ENCODE peak calls at places on chromosomes 1 and 21, in six cellular contexts. U is gastrocnemius medialis, W is body of pancreas, D is IMR-90, A is endodermal cell, T is right cardiac atrium. H is an unnamed sample.
A peak's percentile ranks its signal among the peaks of the same experiment; 100 is the strongest.

GRCh38 chr1:54559111-54559548 is 11.1 kb downstream of the ACOT11 start:
- DNase-seq in U (no peak), W (no peak), D (no peak), A (no peak), T (no peak), H (no peak)

GRCh38 chr1:67148516-67149178 is 13.9 kb upstream of the C1orf141 start:
- DNase-seq in U (no peak), W (no peak), D (no peak), A (no peak), T (no peak), H (no peak)

GRCh38 chr1:7520496-7520895 is 250.6 kb upstream of the VAMP3 start:
- DNase-seq in U (no peak), W (no peak), D (no peak), A (no peak), T (no peak), H (no peak)

GRCh38 chr21:26471116-26471505 is 102.0 kb downstream of the CYYR1 start:
- DNase-seq in U (no peak), W (no peak), D (no peak), A (no peak), T (no peak), H (no peak)

GRCh38 chr1:35452086-35452485 is 105.1 kb downstream of the KIAA0319L start:
- DNase-seq in U (no peak), W (peak; percentile 49), D (peak; percentile 72), A (no peak), T (peak; percentile 57), H (no peak)

GRCh38 chr1:84782311-84782771 is 92.1 kb upstream of the SSX2IP start:
- DNase-seq in U (no peak), W (peak; percentile 70), D (peak; percentile 17), A (peak; percentile 97), T (peak; percentile 69), H (peak; percentile 50)

GRCh38 chr1:33985656-33986055 is 121.8 kb downstream of the HMGB4 start:
- DNase-seq in U (no peak), W (peak; percentile 45), D (peak; percentile 3), A (no peak), T (peak; percentile 19), H (no peak)

GRCh38 chr1:38964140-38964548 is 22.5 kb upstream of the RHBDL2 start:
- DNase-seq in U (no peak), W (no peak), D (no peak), A (peak; percentile 63), T (no peak), H (no peak)

GRCh38 chr1:205068457-205069035 is 15.7 kb downstream of the TMEM81 start:
- DNase-seq in U (no peak), W (no peak), D (peak; percentile 30), A (no peak), T (no peak), H (no peak)
- H3K4me1 ChIP-seq in U (no peaks in the 10 kb centered on the region), W (peaks cover 5% of the 10 kb centered on the region), D (no peaks in the 10 kb centered on the region), A (no peaks in the 10 kb centered on the region), T (no peaks in the 10 kb centered on the region), H (no peaks in the 10 kb centered on the region)

DNA sequence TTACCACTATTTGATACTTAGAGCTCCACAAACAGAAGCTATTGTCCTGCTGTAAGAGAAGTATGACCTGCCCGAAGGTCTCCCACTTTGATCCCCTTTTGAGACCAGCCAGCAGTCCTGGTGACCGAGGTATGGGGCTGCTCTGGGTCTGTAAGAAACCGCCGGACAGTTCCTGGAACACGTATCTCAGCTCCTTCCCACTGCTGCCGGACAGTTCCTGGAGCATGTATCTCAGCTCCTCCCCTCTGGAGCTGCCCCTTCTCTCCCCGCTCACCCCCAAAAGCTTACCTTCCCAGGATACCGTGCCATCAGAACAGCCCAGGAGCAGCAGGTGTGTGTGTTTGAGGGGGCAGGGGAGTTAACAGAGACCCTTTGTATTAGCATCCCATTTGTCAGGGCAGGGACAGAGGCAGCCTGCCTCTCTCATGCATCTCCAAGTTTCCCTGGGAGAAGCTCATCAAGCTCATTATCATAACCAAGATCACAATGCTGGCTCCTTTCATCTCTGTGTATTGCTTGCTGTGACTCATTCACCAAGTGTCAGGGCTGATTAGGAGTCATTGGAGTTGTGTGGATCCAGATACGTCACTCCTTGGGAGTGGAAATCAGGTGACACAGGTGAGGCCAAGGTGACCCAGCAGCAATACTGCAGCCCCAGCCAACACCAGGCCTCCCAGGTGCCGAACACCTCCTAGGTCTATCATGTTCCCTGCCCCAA is 25.3 kb downstream of the OPTC start:
- DNase-seq in U (no peak), W (peak; percentile 93), D (no peak), A (peak; percentile 94), T (no peak), H (no peak)
- H3K4me1 ChIP-seq in U (no peaks in the 10 kb centered on the region), W (peaks cover 30% of the 10 kb centered on the region), D (peaks cover 15% of the 10 kb centered on the region), A (peaks cover 8% of the 10 kb centered on the region), T (peaks cover 3% of the 10 kb centered on the region), H (peaks cover 36% of the 10 kb centered on the region)

GRCh38 chr1:198678901-198679329 is 40.1 kb downstream of the PTPRC start:
- DNase-seq in U (no peak), W (no peak), D (no peak), A (no peak), T (no peak), H (no peak)
- H3K4me1 ChIP-seq in U (no peaks in the 10 kb centered on the region), W (peaks cover 6% of the 10 kb centered on the region), D (no peaks in the 10 kb centered on the region), A (no peaks in the 10 kb centered on the region), T (no peaks in the 10 kb centered on the region), H (peaks cover 10% of the 10 kb centered on the region)

GRCh38 chr1:158330390-158330789 is 941 bp downstream of the CD1B start:
- DNase-seq in U (no peak), W (no peak), D (no peak), A (no peak), T (no peak), H (no peak)
- H3K4me1 ChIP-seq in U (no peaks in the 10 kb centered on the region), W (no peaks in the 10 kb centered on the region), D (no peaks in the 10 kb centered on the region), A (no peaks in the 10 kb centered on the region), T (no peaks in the 10 kb centered on the region), H (no peaks in the 10 kb centered on the region)

DNA sequence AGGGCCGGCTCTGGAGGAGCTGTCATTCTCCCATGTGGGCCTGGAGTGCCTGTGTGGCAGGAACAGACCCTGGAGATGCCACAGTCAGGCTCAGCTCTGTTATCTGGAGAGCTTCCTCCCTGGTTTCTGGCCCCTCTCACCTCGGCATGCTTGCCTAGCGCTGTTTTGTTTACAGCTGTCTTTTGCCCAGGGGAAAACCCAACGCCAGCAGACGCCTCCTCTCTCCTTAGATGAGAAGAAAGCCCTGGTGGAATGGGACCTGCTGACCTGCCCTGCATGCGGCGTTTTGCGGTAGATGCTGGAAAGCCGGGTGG is 104.9 kb downstream of the CRYAA start:
- DNase-seq in U (no peak), W (no peak), D (no peak), A (no peak), T (peak; percentile 6), H (no peak)
- H3K4me1 ChIP-seq in U (no peaks in the 10 kb centered on the region), W (no peaks in the 10 kb centered on the region), D (no peaks in the 10 kb centered on the region), A (no peaks in the 10 kb centered on the region), T (peaks cover 3% of the 10 kb centered on the region), H (no peaks in the 10 kb centered on the region)